ENCODE peak calls at places on chromosome 7, in seven cellular contexts. H, N, G, Y, B, C and E are unnamed samples. For H3K9me3, the result is how much of the 10 kb centered on the place peaks cover.

GRCh38 chr7:31002256-31002655 is 38.5 kb downstream of the GHRHR start:
- DNase-seq in Y (no peak), G (no peak), B (no peak), N (no peak), H (peak), C (no peak), E (no peak)

GRCh38 chr7:2381227-2381626 is 22.2 kb upstream of the CHST12 start:
- DNase-seq in N (no peak), C (no peak), H (no peak), Y (no peak), G (no peak), B (no peak), E (no peak)

GRCh38 chr7:20327047-20327446 is 3.7 kb upstream of the ITGB8 start:
- DNase-seq in H (no peak), B (peak), Y (no peak), G (no peak), N (peak), C (no peak), E (no peak)

GRCh38 chr7:132956556-132956955 is 125.3 kb downstream of the CHCHD3 start:
- DNase-seq in G (no peak), B (no peak), N (no peak), C (no peak), Y (no peak), H (no peak), E (no peak)

GRCh38 chr7:99624487-99624886 is 7.7 kb downstream of the ZSCAN25 start:
- DNase-seq in H (peak), B (no peak), N (no peak), G (no peak), Y (peak), C (no peak), E (peak)

GRCh38 chr7:121330053-121330833 is 1.4 kb downstream of the WNT16 start:
- DNase-seq in C (no peak), N (no peak), H (peak), B (no peak), Y (no peak), G (peak), E (no peak)

GRCh38 chr7:4738711-4739527 is 36.5 kb upstream of the AP5Z1 start:
- DNase-seq in H (no peak), Y (no peak), B (no peak), N (no peak), G (peak), C (no peak), E (peak)

GRCh38 chr7:5423272-5423843 is at the start of gene TNRC18:
- DNase-seq in H (peak), Y (no peak), N (no peak), G (no peak), B (no peak), C (no peak), E (no peak)

GRCh38 chr7:2633538-2634264 is 1.9 kb downstream of the TTYH3 start:
- DNase-seq in N (peak), B (peak), G (peak), Y (no peak), C (no peak), H (peak), E (no peak)

GRCh38 chr7:105769951-105770628 is 106.3 kb downstream of the ATXN7L1 start:
- DNase-seq in Y (no peak), N (peak), C (no peak), B (peak), H (peak), G (no peak), E (no peak)

GRCh38 chr7:68246189-68246633 is 1249.6 kb downstream of the TYW1 start:
- DNase-seq in C (no peak), Y (no peak), B (peak), G (peak), H (no peak), N (peak), E (no peak)

GRCh38 chr7:128740996-128741395 is 1.8 kb downstream of the CALU start:
- DNase-seq in H (no peak), C (no peak), N (no peak), Y (no peak), B (no peak), G (no peak), E (no peak)

GRCh38 chr7:16178585-16178984 is 242.8 kb downstream of the CRPPA start:
- DNase-seq in C (no peak), G (no peak), H (no peak), N (no peak), Y (no peak), B (no peak), E (no peak)

GRCh38 chr7:100130608-100131453 is 4.1 kb downstream of the MBLAC1 start:
- DNase-seq in B (peak), G (peak), C (no peak), Y (peak), N (peak), H (peak), E (peak)

GRCh38 chr7:42151309-42151708 is 85.7 kb downstream of the GLI3 start:
- DNase-seq in B (no peak), G (no peak), Y (no peak), C (no peak), N (no peak), H (no peak), E (no peak)

GRCh38 chr7:76185187-76185915 is 16.3 kb upstream of the SRRM3 start:
- DNase-seq in B (no peak), H (no peak), C (no peak), N (no peak), G (peak), Y (no peak), E (no peak)

GRCh38 chr7:139943391-139943790 is 114.3 kb downstream of the TBXAS1 start:
- DNase-seq in H (no peak), B (no peak), C (no peak), N (no peak), G (no peak), Y (no peak), E (no peak)

GRCh38 chr7:71034243-71034642 is 97.7 kb upstream of the GALNT17 start:
- DNase-seq in G (no peak), C (peak), N (no peak), H (no peak), B (no peak), Y (no peak), E (no peak)

GRCh38 chr7:10121641-10122040 is 852.0 kb upstream of the PHF14 start:
- DNase-seq in N (no peak), C (no peak), B (no peak), H (no peak), G (no peak), Y (no peak), E (no peak)

GRCh38 chr7:55087521-55087961 is 68.7 kb downstream of the EGFR start:
- DNase-seq in H (no peak), G (peak), Y (no peak), N (no peak), B (no peak), C (no peak), E (no peak)

GRCh38 chr7:34497153-34497777 is 160.8 kb upstream of the NPSR1 start:
- DNase-seq in B (no peak), H (no peak), G (peak), C (no peak), Y (no peak), N (no peak), E (no peak)
- TF ChIP-seq CTCF in B (peak), H (no peak), G (peak), C (peak), Y (no peak), N (peak), E (no peak)

DNA sequence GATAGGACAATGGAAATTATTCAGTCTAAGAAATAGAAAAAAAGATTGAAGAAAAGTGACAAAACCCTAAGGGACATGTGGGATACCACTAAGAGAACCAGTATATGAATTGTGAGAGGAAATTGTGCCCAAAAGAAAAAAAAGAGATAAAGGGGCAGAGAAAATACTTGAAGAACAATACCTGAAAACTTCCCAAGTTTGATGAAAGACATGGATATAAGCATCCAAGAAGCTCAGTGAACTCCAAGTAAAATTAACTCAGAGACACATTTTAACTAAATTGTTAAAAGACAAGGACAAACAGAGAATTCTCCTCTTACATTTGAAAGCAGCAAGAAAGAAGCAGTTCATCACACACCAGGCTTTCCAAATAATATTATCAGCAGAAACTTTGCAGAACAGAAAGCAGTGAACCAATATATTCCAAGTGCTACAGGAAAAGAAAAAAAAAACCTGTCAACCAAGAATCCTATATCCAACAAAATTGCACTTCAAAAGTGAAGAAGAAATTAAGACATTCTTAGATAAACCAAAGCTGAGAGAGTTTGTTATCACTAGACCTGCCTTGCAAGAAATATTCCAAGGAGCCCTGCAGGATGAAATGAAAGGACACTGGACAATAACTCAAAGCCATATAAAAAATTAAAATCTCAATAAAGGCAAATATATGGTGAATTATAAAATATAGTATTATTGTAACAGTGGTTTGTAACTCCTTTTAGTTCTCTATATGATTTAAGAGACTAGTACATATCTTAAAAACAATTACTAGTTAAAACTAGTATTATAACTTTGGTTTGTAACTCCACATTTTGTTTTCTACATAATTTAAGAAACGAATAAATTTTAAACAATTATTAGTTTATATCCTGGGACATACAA is 470.0 kb downstream of the PTPRN2 start:
- DNase-seq in G (no peak), C (no peak), B (no peak), H (no peak), N (no peak), Y (no peak), E (no peak)
- H3K9me3 ChIP-seq in G (half or more), C (under half), B (under half), H (half or more), N (under half), Y (under half), E (under half)

GRCh38 chr7:80856769-80857168 is 62.1 kb downstream of the SEMA3C start:
- DNase-seq in B (no peak), Y (no peak), C (no peak), H (no peak), N (no peak), G (no peak), E (no peak)

GRCh38 chr7:80859272-80859970 is 59.4 kb downstream of the SEMA3C start:
- DNase-seq in G (no peak), C (peak), N (no peak), H (no peak), Y (no peak), B (no peak), E (no peak)

DNA sequence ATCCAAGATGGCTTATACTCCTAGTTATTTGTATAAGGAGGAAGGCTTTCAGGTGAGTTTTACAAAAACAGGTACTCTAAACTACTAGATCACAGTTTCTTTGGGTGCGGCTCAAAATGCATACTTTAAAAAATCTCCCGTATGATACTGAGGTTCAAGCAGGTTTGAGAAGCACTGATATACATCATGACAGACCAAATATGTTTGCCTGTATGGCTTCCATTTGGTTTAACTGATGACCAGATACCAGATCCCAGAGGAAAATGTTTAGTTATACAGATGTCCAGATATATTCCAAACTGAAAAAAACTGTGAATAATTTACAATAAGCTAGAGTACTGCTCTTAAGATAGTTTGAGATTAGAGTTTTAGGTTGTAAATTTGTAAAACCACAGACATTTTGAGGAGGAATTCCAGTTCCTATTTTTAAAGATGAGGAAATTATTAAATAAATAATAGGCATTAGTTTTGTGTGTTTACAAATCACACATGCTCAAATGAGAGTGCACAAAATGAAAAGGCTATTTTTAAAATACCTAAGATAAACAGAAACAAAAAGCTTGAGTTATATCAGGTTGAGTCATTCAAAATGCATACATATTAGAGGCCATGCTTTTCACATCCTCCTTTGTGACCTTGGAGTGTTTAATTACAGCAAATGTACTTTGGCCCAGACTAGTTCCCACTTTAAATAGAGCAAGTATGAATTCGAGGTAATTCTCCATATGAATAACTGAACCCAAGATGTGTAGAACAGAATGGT is 60.5 kb downstream of the SEMA3C start:
- DNase-seq in Y (no peak), G (no peak), N (peak), C (no peak), H (no peak), B (peak), E (no peak)
- H3K27ac ChIP-seq in Y (no peak), G (no peak), N (peak), C (no peak), H (no peak), B (peak), E (no peak)

GRCh38 chr7:29337628-29338116 is 143.1 kb downstream of the CHN2 start:
- DNase-seq in B (no peak), C (no peak), H (no peak), Y (peak), G (no peak), N (no peak), E (no peak)
- TF ChIP-seq CTCF in B (no peak), C (no peak), H (no peak), Y (no peak), G (no peak), N (no peak), E (no peak)

GRCh38 chr7:158527902-158528502 is 59.6 kb downstream of the PTPRN2 start:
- DNase-seq in B (no peak), H (no peak), C (no peak), G (no peak), Y (no peak), N (no peak), E (no peak)

GRCh38 chr7:158530800-158531609 is 56.6 kb downstream of the PTPRN2 start:
- DNase-seq in G (no peak), N (no peak), C (no peak), B (no peak), Y (no peak), H (no peak), E (no peak)

GRCh38 chr7:158527495-158527894 is 60.1 kb downstream of the PTPRN2 start:
- DNase-seq in G (no peak), H (no peak), Y (no peak), N (no peak), B (no peak), C (no peak), E (no peak)

GRCh38 chr7:158531661-158532060 is 56.0 kb downstream of the PTPRN2 start:
- DNase-seq in G (no peak), Y (no peak), H (no peak), B (no peak), N (no peak), C (no peak), E (no peak)

DNA sequence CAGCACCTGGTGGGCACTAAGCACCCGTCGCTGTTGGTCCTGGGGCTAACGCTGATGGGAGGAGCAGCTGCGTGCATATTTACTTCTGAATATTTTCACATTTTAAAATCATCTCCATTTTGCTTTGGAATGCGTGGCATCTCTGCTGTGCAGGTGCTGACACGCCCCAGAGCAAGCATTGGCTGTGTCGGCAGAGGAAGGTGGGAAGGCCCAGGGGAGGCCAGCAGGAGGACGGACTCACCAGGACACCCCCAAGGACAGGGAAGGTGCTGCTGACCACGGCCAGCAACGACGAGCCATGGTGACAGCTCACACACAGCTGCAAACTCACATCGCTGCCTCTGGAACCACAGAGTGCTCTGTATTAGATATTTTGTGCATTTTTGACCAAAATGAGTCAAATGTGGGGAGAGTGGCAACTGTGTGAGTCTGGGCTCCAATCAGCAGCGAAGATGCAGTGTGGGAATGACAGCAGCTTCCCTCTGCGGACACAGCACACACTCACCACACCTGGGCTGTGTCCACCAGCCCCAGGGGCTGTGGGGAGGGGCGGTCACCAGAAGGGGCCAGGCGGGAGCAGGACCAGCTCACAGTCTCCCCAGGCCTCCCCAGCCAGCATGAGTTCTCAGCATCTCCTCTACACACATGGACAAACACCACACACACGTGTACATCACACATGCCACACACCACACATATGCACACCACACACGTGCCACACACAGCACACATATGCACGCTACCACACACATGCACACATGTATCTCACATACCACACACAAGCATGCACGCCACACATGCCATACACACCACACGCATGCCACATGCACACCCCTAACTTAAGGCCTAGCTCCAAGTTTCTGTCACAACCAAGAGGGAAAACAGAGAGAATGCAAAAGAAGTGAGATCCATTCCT is 58.2 kb downstream of the PTPRN2 start:
- DNase-seq in G (no peak), C (no peak), H (no peak), N (no peak), B (no peak), Y (no peak), E (no peak)
- H3K9me3 ChIP-seq in G (half or more), C (under half), H (under half), N (under half), B (under half), Y (under half), E (under half)